ENCODE peak calls at places on chromosomes 5 and 9, in nine cellular contexts. R is endothelial cell, H is fibroblast of lung, T is nephron progenitor cell, D is BE2C, L is brain microvascular endothelial cell, S is hepatocyte, U is AG09319, I is left ventricle myocardium inferior. P is an unnamed sample.

GRCh38 chr9:135960328-135961276 is 571 bp downstream of the UBAC1 start:
- DNase-seq in R (peak; percentile 32), H (no peak), T (no peak), D (no peak), L (no peak), S (peak; percentile 62), U (no peak), I (no peak), P (peak; percentile 60)

GRCh38 chr9:19497276-19497675 is 88.5 kb downstream of the ACER2 start:
- DNase-seq in R (no peak), H (no peak), T (no peak), D (no peak), L (no peak), S (no peak), U (no peak), I (no peak), P (no peak)

GRCh38 chr9:93826209-93826608 is 128.9 kb downstream of the BARX1 start:
- DNase-seq in R (peak; percentile 42), H (no peak), T (no peak), D (no peak), L (no peak), S (peak; percentile 11), U (no peak), I (no peak), P (peak; percentile 48)

GRCh38 chr5:27308151-27308550 is 269.8 kb upstream of the CDH9 start:
- DNase-seq in R (no peak), H (peak; percentile 86), T (no peak), D (no peak), L (peak; percentile 23), S (no peak), U (no peak), I (no peak), P (no peak)

GRCh38 chr9:16869961-16870605 is 387 bp downstream of the BNC2 start:
- DNase-seq in R (no peak), H (peak; percentile 32), T (peak; percentile 56), D (peak; percentile 20), L (no peak), S (peak; percentile 33), U (no peak), I (no peak), P (no peak)

GRCh38 chr5:113089653-113090335 is 113.2 kb downstream of the DCP2 start:
- DNase-seq in R (no peak), H (peak; percentile 63), T (no peak), D (no peak), L (peak; percentile 27), S (no peak), U (no peak), I (peak; percentile 49), P (no peak)

GRCh38 chr5:137147346-137147745 is 351.8 kb downstream of the SPOCK1 start:
- DNase-seq in R (no peak), H (no peak), T (no peak), D (no peak), L (no peak), S (no peak), U (no peak), I (no peak), P (no peak)

GRCh38 chr5:59744531-59744992 is 149.0 kb downstream of the PDE4D start:
- DNase-seq in R (no peak), H (peak; percentile 62), T (no peak), D (no peak), L (peak; percentile 46), S (no peak), U (no peak), I (no peak), P (no peak)

GRCh38 chr9:90365646-90366045 is 277.0 kb downstream of the DIRAS2 start:
- DNase-seq in R (no peak), H (no peak), T (no peak), D (peak; percentile 51), L (no peak), S (no peak), U (no peak), I (no peak), P (no peak)

GRCh38 chr5:109516385-109516784 is 106.6 kb upstream of the PJA2 start:
- DNase-seq in R (no peak), H (peak; percentile 16), T (no peak), D (no peak), L (no peak), S (no peak), U (no peak), I (no peak), P (no peak)

GRCh38 chr9:4293293-4293931 is 6.5 kb downstream of the GLIS3 start:
- DNase-seq in R (no peak), H (peak; percentile 99), T (no peak), D (no peak), L (peak; percentile 97), S (peak; percentile 40), U (peak; percentile 85), I (no peak), P (no peak)

GRCh38 chr9:109249615-109250014 is 71.2 kb downstream of the EPB41L4B start:
- DNase-seq in R (peak; percentile 25), H (no peak), T (peak; percentile 20), D (no peak), L (no peak), S (no peak), U (no peak), I (no peak), P (no peak)

GRCh38 chr9:22073349-22073748 is 64.2 kb upstream of the CDKN2B start:
- DNase-seq in R (no peak), H (no peak), T (no peak), D (no peak), L (no peak), S (no peak), U (no peak), I (no peak), P (no peak)

GRCh38 chr5:52802272-52803011 is 14.7 kb downstream of the ITGA1 start:
- DNase-seq in R (no peak), H (peak; percentile 42), T (no peak), D (no peak), L (no peak), S (no peak), U (no peak), I (no peak), P (no peak)

DNA sequence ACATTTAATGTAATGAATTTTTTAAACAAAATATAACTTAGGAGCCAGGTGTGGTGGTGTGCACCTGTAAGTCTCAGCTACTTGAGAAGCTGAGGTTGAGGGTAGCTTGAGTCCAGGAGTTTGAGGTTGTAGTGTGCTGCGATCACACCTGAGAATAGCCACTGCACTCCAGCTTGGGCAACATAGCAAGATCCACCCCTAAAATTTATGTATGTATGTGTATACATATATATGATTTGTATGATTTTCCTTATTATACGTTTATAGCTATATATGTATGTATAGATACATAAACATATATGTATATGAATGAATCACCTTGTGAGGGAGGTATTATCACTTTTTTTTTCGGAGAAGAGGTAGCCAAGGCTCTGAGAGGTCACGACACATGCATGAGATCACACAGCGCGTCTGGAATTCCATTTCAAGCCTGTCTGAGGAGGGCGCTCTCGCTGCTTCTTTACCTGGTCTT is 598 bp upstream of the CCNI2 start:
- DNase-seq in R (no peak), H (no peak), T (no peak), D (no peak), L (peak; percentile 10), S (peak; percentile 66), U (no peak), I (no peak), P (no peak)
- TF ChIP-seq CTCF in R (no peak), H (peak; percentile 40), T (no peak), D (peak; percentile 55), L (peak; percentile 55), S (peak; percentile 57), U (no peak), I (no peak), P (peak; percentile 53)

DNA sequence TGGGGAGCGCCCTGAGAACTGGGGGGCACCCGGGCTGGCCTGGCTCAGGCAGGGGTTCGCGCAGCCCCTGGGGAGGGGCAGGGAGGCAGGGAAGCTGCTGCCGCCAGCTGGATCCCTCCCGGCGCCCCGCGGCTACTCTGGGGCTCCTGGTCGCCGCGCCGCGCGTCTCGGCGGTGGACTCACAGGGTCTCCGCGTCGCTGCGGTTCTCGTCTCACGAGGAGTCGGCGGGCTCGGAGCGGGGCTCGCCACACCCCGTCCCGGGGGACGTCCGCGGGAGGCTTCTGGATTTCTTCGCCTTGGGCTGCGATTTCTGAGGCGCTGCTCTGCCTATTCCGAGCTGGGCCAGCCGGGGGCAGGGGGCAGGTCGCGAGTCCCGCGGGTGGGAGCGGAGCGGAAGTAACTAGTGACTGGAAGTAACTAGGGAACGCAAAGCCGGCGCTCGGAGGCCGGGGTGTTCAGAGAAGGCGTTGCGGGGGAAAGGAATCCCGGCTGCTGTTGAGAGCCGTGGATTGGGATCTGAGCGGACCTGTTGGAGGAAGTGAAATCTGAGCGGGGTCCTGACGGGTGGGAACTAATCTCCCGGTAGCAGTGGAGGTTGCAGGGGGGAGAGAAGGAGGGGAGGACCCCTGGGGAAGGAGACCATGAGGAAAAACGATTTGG is 509 bp downstream of the CYSTM1 start:
- DNase-seq in R (peak; percentile 70), H (peak; percentile 64), T (peak; percentile 77), D (peak; percentile 79), L (peak; percentile 52), S (peak; percentile 87), U (no peak), I (peak; percentile 81), P (peak; percentile 71)
- TF ChIP-seq CTCF in R (no peak), H (peak; percentile 24), T (no peak), D (no peak), L (peak; percentile 34), S (no peak), U (peak; percentile 4), I (peak; percentile 56), P (no peak)

DNA sequence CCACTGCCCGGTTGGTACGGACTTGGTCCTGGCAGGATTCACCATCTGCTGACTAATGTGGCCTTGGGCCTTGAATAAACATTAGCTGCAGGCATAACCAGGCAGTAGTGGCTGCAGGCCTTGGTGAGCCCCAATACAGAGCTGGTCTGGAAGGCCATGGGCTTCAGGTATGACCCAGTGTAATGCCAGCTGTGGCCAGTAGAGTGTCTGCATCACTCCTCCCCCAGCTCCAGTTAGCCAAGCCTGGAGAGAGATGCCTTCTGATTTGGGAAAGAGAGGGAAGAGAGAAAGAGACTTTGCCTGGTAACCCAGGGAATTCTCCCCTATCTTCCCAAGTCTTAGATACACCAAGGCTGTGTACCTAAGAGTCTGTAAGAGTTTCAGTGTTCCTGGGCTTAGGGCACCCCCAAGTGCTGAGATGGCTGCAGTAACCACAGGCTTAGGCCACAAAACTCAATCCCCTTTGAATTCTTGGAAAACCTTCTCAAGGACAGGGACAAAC is 5.6 kb upstream of the C5 start:
- DNase-seq in R (peak; percentile 38), H (no peak), T (peak; percentile 8), D (peak; percentile 49), L (no peak), S (peak; percentile 11), U (no peak), I (no peak), P (no peak)
- TF ChIP-seq CTCF in R (peak; percentile 69), H (peak; percentile 44), T (peak; percentile 44), D (peak; percentile 66), L (peak; percentile 70), S (peak; percentile 9), U (peak; percentile 16), I (no peak), P (no peak)

GRCh38 chr5:125987677-125988255 is 435.4 kb upstream of the GRAMD2B start:
- DNase-seq in R (no peak), H (no peak), T (no peak), D (no peak), L (no peak), S (no peak), U (no peak), I (no peak), P (no peak)
- TF ChIP-seq CTCF in R (no peak), H (no peak), T (no peak), D (peak; percentile 17), L (peak; percentile 4), S (no peak), U (no peak), I (peak; percentile 39), P (no peak)